ENCODE peak calls at places on chromosome 18, in six cellular contexts. T, K, V, I, U and H are unnamed samples.

GRCh38 chr18:45464619-45465018 is 150.7 kb upstream of the SLC14A2 start:
- DNase-seq in T (no peak), I (peak; percentile 16), V (no peak), K (no peak), U (no peak), H (peak; percentile 41)

GRCh38 chr18:78976697-78977626 is 2.7 kb upstream of the SALL3 start:
- DNase-seq in T (no peak), I (no peak), V (no peak), K (no peak), U (no peak), H (no peak)

GRCh38 chr18:56068030-56068671 is 480.2 kb upstream of the TCF4 start:
- DNase-seq in U (no peak), T (no peak), V (peak; percentile 9), I (no peak), K (no peak), H (no peak)

GRCh38 chr18:830315-830901 is 18.4 kb upstream of the YES1 start:
- DNase-seq in K (no peak), V (peak; percentile 96), T (peak; percentile 29), U (peak; percentile 21), I (no peak), H (no peak)

GRCh38 chr18:44781890-44782289 is 101.2 kb downstream of the SETBP1 start:
- DNase-seq in T (no peak), V (peak; percentile 48), U (no peak), I (no peak), K (no peak), H (no peak)

GRCh38 chr18:65725421-65726050 is 25.3 kb upstream of the CDH7 start:
- DNase-seq in V (no peak), K (no peak), T (peak; percentile 21), I (peak; percentile 40), U (no peak), H (peak; percentile 56)

GRCh38 chr18:35171315-35171987 is 69.4 kb upstream of the ZNF397 start:
- DNase-seq in T (peak; percentile 66), U (no peak), I (no peak), K (no peak), V (no peak), H (no peak)

GRCh38 chr18:45828917-45829811 is 3.7 kb downstream of the SIGLEC15 start:
- DNase-seq in U (no peak), I (no peak), K (no peak), V (no peak), T (no peak), H (no peak)

GRCh38 chr18:57497372-57498294 is 62.5 kb downstream of the ONECUT2 start:
- DNase-seq in U (no peak), V (no peak), K (no peak), T (no peak), I (no peak), H (no peak)

GRCh38 chr18:38367473-38367872 is 801.9 kb upstream of the CELF4 start:
- DNase-seq in I (no peak), U (no peak), T (no peak), V (no peak), K (no peak), H (no peak)

GRCh38 chr18:59907660-59908059 is 7.9 kb downstream of the PMAIP1 start:
- DNase-seq in T (no peak), U (no peak), V (no peak), K (no peak), I (no peak), H (no peak)

GRCh38 chr18:59904051-59904601 is 4.3 kb downstream of the PMAIP1 start:
- DNase-seq in T (no peak), I (no peak), V (no peak), U (no peak), K (no peak), H (no peak)

GRCh38 chr18:59905686-59906091 is 5.9 kb downstream of the PMAIP1 start:
- DNase-seq in I (no peak), U (no peak), K (no peak), V (no peak), T (no peak), H (no peak)

GRCh38 chr18:59907172-59907571 is 7.4 kb downstream of the PMAIP1 start:
- DNase-seq in I (no peak), V (no peak), T (no peak), K (no peak), U (no peak), H (no peak)

GRCh38 chr18:59906203-59906602 is 6.4 kb downstream of the PMAIP1 start:
- DNase-seq in I (no peak), K (no peak), U (no peak), V (no peak), T (no peak), H (no peak)
- TF ChIP-seq POLR2A in I (no peak), K (no peak), U (no peak), V (no peak), T (no peak), H (no peak)

GRCh38 chr18:2920027-2920426 is 73.2 kb downstream of the EMILIN2 start:
- DNase-seq in K (no peak), U (no peak), T (no peak), I (no peak), V (no peak), H (peak; percentile 11)
- TF ChIP-seq POLR2A in K (no peak), U (no peak), T (no peak), I (no peak), V (no peak), H (no peak)

GRCh38 chr18:13566941-13567762 is 159.2 kb downstream of the FAM210A start:
- DNase-seq in V (no peak), K (peak; percentile 82), U (no peak), T (peak; percentile 57), I (no peak), H (peak; percentile 43)
- TF ChIP-seq POLR2A in V (no peak), K (no peak), U (no peak), T (no peak), I (no peak), H (no peak)

GRCh38 chr18:23718731-23719130 is 29.5 kb downstream of the LAMA3 start:
- DNase-seq in K (no peak), U (no peak), T (no peak), V (no peak), I (no peak), H (no peak)

GRCh38 chr18:23719634-23720201 is 30.5 kb downstream of the LAMA3 start:
- DNase-seq in I (peak; percentile 20), U (peak; percentile 72), K (no peak), T (peak; percentile 49), V (peak; percentile 88), H (no peak)

GRCh38 chr18:23716966-23717365 is 27.7 kb downstream of the LAMA3 start:
- DNase-seq in V (no peak), U (no peak), K (no peak), I (no peak), T (no peak), H (no peak)

GRCh38 chr18:23718243-23718720 is 29.0 kb downstream of the LAMA3 start:
- DNase-seq in T (no peak), V (peak; percentile 31), K (no peak), U (peak; percentile 51), I (no peak), H (no peak)

GRCh38 chr18:23716516-23716915 is 27.3 kb downstream of the LAMA3 start:
- DNase-seq in U (no peak), V (no peak), K (no peak), T (no peak), I (no peak), H (no peak)
- TF ChIP-seq POLR2A in U (no peak), V (no peak), K (no peak), T (no peak), I (no peak), H (no peak)

DNA sequence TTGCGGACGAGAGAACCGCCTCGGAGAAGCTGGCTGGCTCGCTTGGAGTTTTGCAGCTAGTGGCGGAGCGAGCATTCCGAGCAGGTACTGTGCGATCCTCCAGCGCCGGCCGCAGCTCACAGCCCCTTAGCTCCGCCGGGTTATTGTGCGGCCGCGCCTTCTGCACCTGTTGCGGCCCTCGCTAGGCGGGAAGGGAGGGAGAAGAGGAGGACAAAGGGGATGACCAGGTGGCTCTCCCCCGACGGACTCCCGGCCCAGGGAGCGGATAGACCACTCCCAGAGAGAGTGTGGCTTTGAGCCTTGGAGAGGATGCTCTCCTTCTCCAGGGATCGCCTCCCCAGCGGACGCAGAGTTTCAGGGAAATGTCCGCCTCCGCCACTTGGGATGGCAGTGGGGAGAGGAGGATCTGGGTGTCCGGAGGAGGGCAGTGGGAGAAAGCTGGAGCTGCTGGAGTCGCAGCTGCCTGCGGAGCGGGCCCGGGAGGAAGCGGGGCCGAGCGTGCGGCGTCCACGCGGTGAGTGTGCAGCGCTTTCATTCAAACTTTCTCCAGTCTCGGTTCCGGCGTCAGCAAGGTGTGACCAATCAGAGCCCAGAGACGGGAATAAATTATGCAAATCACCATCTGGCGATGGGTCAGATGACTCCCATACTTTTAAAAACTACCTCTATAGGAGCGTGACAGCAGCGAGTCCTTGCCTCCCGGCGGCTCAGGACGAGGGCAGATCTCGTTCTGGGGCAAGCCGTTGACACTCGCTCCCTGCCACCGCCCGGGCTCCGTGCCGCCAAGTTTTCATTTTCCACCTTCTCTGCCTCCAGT is at the start of gene LIPG:
- DNase-seq in V (peak; percentile 74), U (no peak), K (no peak), T (peak; percentile 28), I (peak; percentile 33), H (peak; percentile 85)
- TF ChIP-seq POLR2A in V (peak; percentile 69), U (no peak), K (peak; percentile 33), T (no peak), I (no peak), H (no peak)

GRCh38 chr18:33513027-33513426 is 65.0 kb upstream of the ASXL3 start:
- DNase-seq in T (no peak), V (no peak), K (no peak), I (no peak), U (no peak), H (no peak)

DNA sequence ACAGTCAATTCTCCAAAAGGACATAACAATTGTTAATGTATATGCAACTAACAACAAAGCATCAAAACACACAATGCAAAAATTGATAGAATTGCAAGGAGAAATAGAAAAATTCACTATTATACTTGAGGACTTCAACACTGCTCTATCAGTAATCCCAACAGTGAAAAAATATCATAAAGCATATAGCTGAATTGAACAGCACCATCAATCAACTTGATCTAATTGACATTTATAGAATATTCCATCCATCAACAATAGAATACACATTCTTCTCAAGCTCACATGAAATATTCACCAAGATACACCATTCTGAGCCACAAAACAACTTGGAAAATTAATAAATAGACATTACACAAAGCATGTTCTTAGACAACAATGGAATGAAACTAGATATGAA is 60.1 kb upstream of the ASXL3 start:
- DNase-seq in V (no peak), U (no peak), I (no peak), T (no peak), K (no peak), H (no peak)
- TF ChIP-seq POLR2A in V (no peak), U (no peak), I (no peak), T (no peak), K (no peak), H (no peak)

DNA sequence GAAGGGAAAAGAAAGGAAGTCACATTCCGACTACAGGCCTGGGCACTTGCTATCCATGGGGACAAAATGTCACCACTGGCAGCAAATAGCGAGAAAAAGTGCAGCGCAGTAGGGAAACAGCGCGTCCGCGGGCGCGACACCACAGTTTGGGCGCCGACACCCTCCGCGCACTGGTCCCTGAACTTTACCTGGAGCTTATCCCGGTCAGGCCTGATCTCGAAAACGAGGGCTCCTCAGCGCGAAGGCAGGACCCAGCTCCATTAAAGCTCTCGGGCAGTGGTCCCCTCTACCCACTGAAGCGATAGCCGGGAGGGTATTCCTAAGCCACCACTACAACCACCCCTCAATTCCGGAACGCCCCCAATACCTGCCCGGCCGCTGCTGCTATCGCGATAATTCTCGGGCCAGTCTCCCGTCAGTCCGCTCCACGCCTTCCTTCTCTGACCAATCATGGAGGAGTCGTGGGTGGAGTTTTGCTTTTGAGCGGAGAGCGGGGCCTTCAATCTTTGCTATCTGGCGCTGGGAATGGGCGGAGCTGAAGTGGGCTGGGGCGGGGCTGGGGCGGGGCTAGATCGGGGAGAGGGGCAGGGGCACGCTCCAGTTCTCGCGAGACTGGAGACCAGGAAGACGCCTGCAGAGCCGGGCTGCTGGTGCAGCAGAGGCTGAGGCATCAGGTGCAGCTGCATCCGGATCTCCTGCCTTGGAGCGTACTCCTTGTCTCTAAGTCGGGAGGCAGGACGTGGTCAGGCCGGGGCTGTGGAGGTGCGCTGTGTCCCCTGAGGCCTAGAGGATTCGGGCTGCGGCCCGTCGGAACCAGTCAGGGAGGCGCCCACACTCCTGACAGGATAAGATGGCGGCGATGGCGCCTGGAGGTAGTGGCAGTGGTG is at the start of the genes PIGN and RELCH:
- DNase-seq in K (peak; percentile 98), T (peak; percentile 98), U (peak; percentile 97), I (peak; percentile 97), V (peak; percentile 99), H (peak; percentile 98)
- TF ChIP-seq POLR2A in K (peak; percentile 88), T (peak; percentile 87), U (peak; percentile 64), I (peak; percentile 73), V (peak; percentile 88), H (no peak)